ENCODE peak calls at places on chromosomes 2 and 18, in eight cellular contexts. Q is left kidney; A is stimulated activated CD4-positive, alpha-beta T cell treated with anti-CD3 and anti-CD28 coated beads, Interleukin-12 subunit alpha, Interleukin-12 subunit beta, amount 100 ng/mL, for 24 hours; E is brain microvascular endothelial cell; K is spleen; X is foreskin fibroblast; J is lower lobe of right lung; D is GM12892. P is an unnamed sample.

GRCh38 chr2:171403181-171403580 is 30.6 kb downstream of the METTL8 start:
- DNase-seq in Q (no peak), A (no peak), E (peak), K (no peak), X (peak), J (no peak), D (no peak), P (no peak)

GRCh38 chr2:174012347-174013309 is 47.5 kb upstream of the SP3 start:
- DNase-seq in Q (peak), A (no peak), E (no peak), K (peak), X (peak), J (peak), D (peak), P (peak)

GRCh38 chr2:20434588-20435294 is 12.1 kb upstream of the RHOB start:
- DNase-seq in Q (peak), A (no peak), E (no peak), K (no peak), X (no peak), J (no peak), D (no peak), P (no peak)

GRCh38 chr18:5424903-5425302 is 118.9 kb downstream of the EPB41L3 start:
- DNase-seq in Q (peak), A (no peak), E (peak), K (no peak), X (peak), J (no peak), D (no peak), P (peak)

GRCh38 chr2:195049372-195050031 is 607.5 kb upstream of the SLC39A10 start:
- DNase-seq in Q (no peak), A (no peak), E (no peak), K (no peak), X (peak), J (no peak), D (no peak), P (no peak)

GRCh38 chr18:58205087-58205779 is 161.2 kb downstream of the NEDD4L start:
- DNase-seq in Q (no peak), A (no peak), E (peak), K (no peak), X (peak), J (no peak), D (no peak), P (peak)

GRCh38 chr2:43273477-43273876 is 47.1 kb upstream of the ZFP36L2 start:
- DNase-seq in Q (no peak), A (no peak), E (peak), K (no peak), X (peak), J (no peak), D (no peak), P (no peak)

GRCh38 chr18:5095239-5095638 is 101.8 kb downstream of the AKAIN1 start:
- DNase-seq in Q (no peak), A (no peak), E (no peak), K (no peak), X (no peak), J (no peak), D (no peak), P (no peak)

GRCh38 chr2:217669831-217670230 is 333.0 kb downstream of the TNS1 start:
- DNase-seq in Q (no peak), A (no peak), E (no peak), K (no peak), X (peak), J (no peak), D (no peak), P (no peak)

GRCh38 chr2:41899189-41899588 is 148.6 kb upstream of the PKDCC start:
- DNase-seq in Q (no peak), A (no peak), E (peak), K (no peak), X (no peak), J (no peak), D (no peak), P (peak)

GRCh38 chr2:117980783-117981676 is 32.8 kb downstream of the CCDC93 start:
- DNase-seq in Q (no peak), A (no peak), E (peak), K (peak), X (peak), J (no peak), D (no peak), P (peak)

GRCh38 chr18:23805898-23806297 is 116.6 kb downstream of the LAMA3 start:
- DNase-seq in Q (no peak), A (no peak), E (peak), K (no peak), X (peak), J (no peak), D (no peak), P (peak)

P was measured in fibroblast of villous mesenchyme.